ENCODE peak calls at places on chromosomes 4 and X, in five cellular contexts. One of them, this sample, is unnamed.

GRCh38 chrX:13691845-13692334 is 3.0 kb downstream of the RAB9A start:
- DNase-seq in HepG2: peak
- DNase-seq in GM12878: no peak
- DNase-seq in SK-N-SH: no peak
- DNase-seq in H1: no peak
- DNase-seq in this sample: peak

GRCh38 chrX:1598876-1599790 is 7.7 kb downstream of the AKAP17A start:
- DNase-seq in SK-N-SH: no peak
- DNase-seq in HepG2: no peak
- DNase-seq in H1: peak
- DNase-seq in GM12878: no peak
- DNase-seq in this sample: no peak

GRCh38 chrX:33087411-33087810 is 123.9 kb downstream of the DMD start:
- DNase-seq in HepG2: no peak
- DNase-seq in H1: no peak
- DNase-seq in SK-N-SH: no peak
- DNase-seq in GM12878: no peak
- DNase-seq in this sample: no peak

GRCh38 chr4:141645611-141646340 is 9.4 kb downstream of the IL15 start:
- DNase-seq in GM12878: no peak
- DNase-seq in HepG2: no peak
- DNase-seq in H1: no peak
- DNase-seq in SK-N-SH: no peak
- DNase-seq in this sample: no peak

GRCh38 chrX:154732421-154733071 is 18.3 kb downstream of the GAB3 start:
- DNase-seq in SK-N-SH: no peak
- DNase-seq in H1: no peak
- DNase-seq in GM12878: no peak
- DNase-seq in HepG2: no peak
- DNase-seq in this sample: no peak

GRCh38 chrX:134396174-134396573 is 63.8 kb upstream of the HPRT1 start:
- DNase-seq in H1: no peak
- DNase-seq in SK-N-SH: peak
- DNase-seq in HepG2: no peak
- DNase-seq in GM12878: no peak
- DNase-seq in this sample: no peak

GRCh38 chrX:39398973-39399268 is 597.7 kb downstream of the MID1IP1 start:
- DNase-seq in H1: no peak
- DNase-seq in SK-N-SH: no peak
- DNase-seq in GM12878: no peak
- DNase-seq in HepG2: no peak
- DNase-seq in this sample: no peak

GRCh38 chrX:52598886-52599285 is 55.8 kb downstream of the SSX7 start:
- DNase-seq in GM12878: no peak
- DNase-seq in H1: no peak
- DNase-seq in SK-N-SH: no peak
- DNase-seq in HepG2: no peak
- DNase-seq in this sample: no peak

GRCh38 chrX:9728271-9728670 is 37.4 kb downstream of the GPR143 start:
- DNase-seq in HepG2: no peak
- DNase-seq in GM12878: no peak
- DNase-seq in SK-N-SH: no peak
- DNase-seq in H1: no peak
- DNase-seq in this sample: no peak

GRCh38 chr4:3530051-3530450 is 2.2 kb downstream of the LRPAP1 start:
- DNase-seq in GM12878: no peak
- DNase-seq in SK-N-SH: no peak
- DNase-seq in H1: no peak
- DNase-seq in HepG2: no peak
- DNase-seq in this sample: no peak

GRCh38 chrX:18099745-18100144 is 120.9 kb downstream of the BEND2 start:
- DNase-seq in GM12878: no peak
- DNase-seq in H1: no peak
- DNase-seq in HepG2: no peak
- DNase-seq in SK-N-SH: no peak
- DNase-seq in this sample: no peak

GRCh38 chr4:111450867-111451266 is 694.4 kb upstream of the FAM241A start:
- DNase-seq in H1: no peak
- DNase-seq in HepG2: no peak
- DNase-seq in SK-N-SH: no peak
- DNase-seq in GM12878: no peak
- DNase-seq in this sample: no peak

GRCh38 chr4:7466904-7467303 is 32.2 kb upstream of the PSAPL1 start:
- DNase-seq in H1: no peak
- DNase-seq in SK-N-SH: no peak
- DNase-seq in HepG2: no peak
- DNase-seq in GM12878: no peak
- DNase-seq in this sample: no peak

GRCh38 chr4:121448231-121448630 is 67.4 kb upstream of the QRFPR start:
- DNase-seq in H1: no peak
- DNase-seq in SK-N-SH: no peak
- DNase-seq in HepG2: peak
- DNase-seq in GM12878: no peak
- DNase-seq in this sample: no peak

GRCh38 chr4:130849985-130850632 is 1754.2 kb downstream of the C4orf33 start:
- DNase-seq in HepG2: no peak
- DNase-seq in SK-N-SH: peak
- DNase-seq in GM12878: no peak
- DNase-seq in H1: no peak
- DNase-seq in this sample: no peak

GRCh38 chrX:128142745-128143144 is 90.5 kb upstream of the ACTRT1 start:
- DNase-seq in H1: no peak
- DNase-seq in HepG2: no peak
- DNase-seq in GM12878: no peak
- DNase-seq in SK-N-SH: no peak
- DNase-seq in this sample: no peak

GRCh38 chrX:39624166-39624565 is 473.6 kb downstream of the BCOR start:
- DNase-seq in GM12878: no peak
- DNase-seq in HepG2: no peak
- DNase-seq in H1: no peak
- DNase-seq in SK-N-SH: no peak
- DNase-seq in this sample: no peak

GRCh38 chrX:6266041-6266440 is 37.4 kb upstream of the NLGN4X start:
- DNase-seq in HepG2: no peak
- DNase-seq in H1: no peak
- DNase-seq in GM12878: no peak
- DNase-seq in SK-N-SH: no peak
- DNase-seq in this sample: no peak

GRCh38 chr4:119209077-119209476 is 3.4 kb upstream of the USP53 start:
- DNase-seq in GM12878: no peak
- DNase-seq in HepG2: peak
- DNase-seq in H1: no peak
- DNase-seq in SK-N-SH: no peak
- DNase-seq in this sample: peak

GRCh38 chr4:83108101-83108861 is 6.2 kb downstream of the PLAC8 start:
- DNase-seq in SK-N-SH: no peak
- DNase-seq in GM12878: no peak
- DNase-seq in HepG2: no peak
- DNase-seq in H1: no peak
- DNase-seq in this sample: no peak
- H3K4me3 ChIP-seq in SK-N-SH: no peak
- H3K4me3 ChIP-seq in GM12878: peak
- H3K4me3 ChIP-seq in HepG2: no peak
- H3K4me3 ChIP-seq in H1: no peak
- H3K4me3 ChIP-seq in this sample: no peak

GRCh38 chrX:140917354-140918115 is 84.9 kb upstream of the SPANXB1 start:
- DNase-seq in H1: no peak
- DNase-seq in GM12878: no peak
- DNase-seq in HepG2: no peak
- DNase-seq in SK-N-SH: no peak
- DNase-seq in this sample: no peak
- TF ChIP-seq TAF1 in H1: no peak
- TF ChIP-seq TAF1 in GM12878: no peak
- TF ChIP-seq TAF1 in HepG2: no peak
- TF ChIP-seq TAF1 in SK-N-SH: no peak
- TF ChIP-seq TAF1 in this sample: no peak

GRCh38 chrX:82092307-82092706 is 890.4 kb downstream of the SH3BGRL start:
- DNase-seq in SK-N-SH: no peak
- DNase-seq in H1: no peak
- DNase-seq in GM12878: no peak
- DNase-seq in HepG2: no peak
- DNase-seq in this sample: no peak
- H3K4me3 ChIP-seq in SK-N-SH: no peak
- H3K4me3 ChIP-seq in H1: no peak
- H3K4me3 ChIP-seq in GM12878: no peak
- H3K4me3 ChIP-seq in HepG2: no peak
- H3K4me3 ChIP-seq in this sample: no peak

DNA sequence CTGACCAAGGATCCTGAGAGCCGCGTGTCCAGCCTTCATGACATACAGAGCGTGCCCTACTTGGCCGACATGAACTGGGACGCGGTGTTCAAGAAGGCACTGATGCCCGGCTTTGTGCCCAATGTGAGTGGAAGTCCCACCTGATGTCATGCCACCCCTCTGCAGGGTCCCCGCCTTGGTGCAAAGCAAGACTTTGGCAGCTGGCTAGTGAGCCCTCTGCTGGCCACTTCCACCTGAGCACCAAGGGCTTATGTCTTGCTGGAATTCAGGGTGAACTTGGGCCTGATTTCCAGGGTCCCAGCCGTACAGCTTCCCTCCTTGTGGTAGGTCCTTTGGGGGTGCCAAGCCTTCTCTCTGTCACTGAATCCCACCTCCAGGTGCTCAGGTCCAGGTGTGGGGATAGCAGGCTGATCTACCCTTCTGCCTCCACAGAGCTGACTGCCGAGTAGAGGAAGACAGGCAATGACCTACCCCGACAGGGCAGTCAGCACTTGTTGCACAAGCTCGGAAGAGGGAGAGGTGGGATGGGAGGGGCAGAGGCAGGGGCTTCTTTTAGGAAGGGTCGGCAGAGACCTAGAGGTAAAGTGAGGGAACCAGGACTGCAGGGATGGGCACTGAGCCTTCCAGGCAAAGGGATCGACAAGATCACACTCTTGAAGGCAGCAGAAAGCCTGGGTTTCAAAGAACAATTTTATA is 248.1 kb downstream of the EVC2 start:
- DNase-seq in H1: peak
- DNase-seq in SK-N-SH: peak
- DNase-seq in HepG2: peak
- DNase-seq in GM12878: no peak
- DNase-seq in this sample: peak
- TF ChIP-seq TAF1 in H1: no peak
- TF ChIP-seq TAF1 in SK-N-SH: no peak
- TF ChIP-seq TAF1 in HepG2: no peak
- TF ChIP-seq TAF1 in GM12878: no peak
- TF ChIP-seq TAF1 in this sample: no peak

GRCh38 chrX:11190745-11191510 is 79.8 kb downstream of the HCCS start:
- DNase-seq in H1: no peak
- DNase-seq in HepG2: no peak
- DNase-seq in GM12878: no peak
- DNase-seq in SK-N-SH: no peak
- DNase-seq in this sample: no peak

GRCh38 chrX:11189097-11189496 is 78.0 kb downstream of the HCCS start:
- DNase-seq in HepG2: no peak
- DNase-seq in GM12878: no peak
- DNase-seq in H1: no peak
- DNase-seq in SK-N-SH: no peak
- DNase-seq in this sample: no peak

GRCh38 chrX:11187001-11187400 is 75.9 kb downstream of the HCCS start:
- DNase-seq in H1: no peak
- DNase-seq in SK-N-SH: no peak
- DNase-seq in HepG2: no peak
- DNase-seq in GM12878: no peak
- DNase-seq in this sample: no peak

GRCh38 chrX:11185861-11186260 is 74.7 kb downstream of the HCCS start:
- DNase-seq in H1: no peak
- DNase-seq in GM12878: no peak
- DNase-seq in HepG2: no peak
- DNase-seq in SK-N-SH: no peak
- DNase-seq in this sample: no peak

GRCh38 chrX:11188664-11189063 is 77.5 kb downstream of the HCCS start:
- DNase-seq in H1: no peak
- DNase-seq in HepG2: no peak
- DNase-seq in SK-N-SH: no peak
- DNase-seq in GM12878: no peak
- DNase-seq in this sample: no peak
- H3K4me3 ChIP-seq in H1: no peak
- H3K4me3 ChIP-seq in HepG2: no peak
- H3K4me3 ChIP-seq in SK-N-SH: no peak
- H3K4me3 ChIP-seq in GM12878: no peak
- H3K4me3 ChIP-seq in this sample: no peak